ENCODE peak calls at places on chromosomes 2 and 18, in seven cellular contexts. Y, I, S, E, O, J and U are unnamed samples.
A peak's percentile ranks its signal among the peaks of the same experiment; 100 is the strongest.

GRCh38 chr18:58540381-58540943 is 88.4 kb downstream of the ALPK2 start:
- DNase-seq in E (no peak), O (no peak), J (no peak), S (no peak), Y (no peak), I (no peak), U (no peak)

GRCh38 chr2:19611491-19612332 is 253.3 kb upstream of the OSR1 start:
- DNase-seq in J (no peak), O (peak; percentile 34), Y (no peak), S (peak; percentile 98), E (peak; percentile 88), I (peak; percentile 32), U (peak; percentile 20)

GRCh38 chr2:123908522-123908921 is 116.6 kb upstream of the CNTNAP5 start:
- DNase-seq in I (no peak), O (no peak), J (no peak), E (no peak), Y (no peak), S (no peak), U (no peak)

GRCh38 chr18:42706618-42707017 is 408.9 kb downstream of the RIT2 start:
- DNase-seq in O (no peak), Y (no peak), I (peak; percentile 96), J (peak; percentile 14), E (no peak), S (peak; percentile 1), U (no peak)

GRCh38 chr2:128372621-128373341 is 54.1 kb upstream of the HS6ST1 start:
- DNase-seq in E (no peak), S (no peak), Y (no peak), I (no peak), O (no peak), J (no peak), U (no peak)

GRCh38 chr2:191631754-191632153 is 46.2 kb upstream of the NABP1 start:
- DNase-seq in O (peak; percentile 64), J (peak; percentile 49), I (no peak), E (peak; percentile 16), Y (no peak), S (peak; percentile 56), U (peak; percentile 43)

GRCh38 chr2:11683486-11683885 is 13.5 kb upstream of the NTSR2 start:
- DNase-seq in I (peak; percentile 66), Y (no peak), O (no peak), J (no peak), S (no peak), E (no peak), U (no peak)

GRCh38 chr18:10579079-10579867 is 53.4 kb downstream of the NAPG start:
- DNase-seq in O (no peak), J (no peak), S (peak; percentile 33), I (no peak), E (peak; percentile 70), Y (no peak), U (no peak)

GRCh38 chr2:151766421-151767153 is 32.3 kb upstream of the NEB start:
- DNase-seq in Y (no peak), J (no peak), E (no peak), O (no peak), I (no peak), S (no peak), U (no peak)

GRCh38 chr2:119233326-119234020 is 9.8 kb downstream of the STEAP3 start:
- DNase-seq in O (peak; percentile 21), J (no peak), E (peak; percentile 75), S (peak; percentile 91), I (no peak), Y (no peak), U (no peak)

GRCh38 chr2:168562971-168563370 is 106.9 kb downstream of the CERS6 start:
- DNase-seq in E (no peak), Y (no peak), S (no peak), I (no peak), O (no peak), J (no peak), U (no peak)

GRCh38 chr18:50429207-50429948 is 54.5 kb downstream of the SKA1 start:
- DNase-seq in J (no peak), E (peak; percentile 43), Y (no peak), O (peak; percentile 30), S (peak; percentile 17), I (no peak), U (no peak)

GRCh38 chr2:120846406-120847095 is 110.9 kb downstream of the GLI2 start:
- DNase-seq in O (no peak), E (no peak), Y (no peak), J (no peak), S (no peak), I (no peak), U (no peak)

GRCh38 chr18:48891721-48892120 is 59.0 kb downstream of the SMAD7 start:
- DNase-seq in I (no peak), Y (no peak), S (no peak), O (no peak), E (no peak), J (no peak), U (no peak)

GRCh38 chr18:23495723-23496440 is 7.4 kb upstream of the RMC1 start:
- DNase-seq in S (no peak), E (no peak), I (peak; percentile 64), O (no peak), J (peak; percentile 46), Y (no peak), U (no peak)

GRCh38 chr2:27664622-27665363 is 1.1 kb downstream of the SLC4A1AP start:
- DNase-seq in J (no peak), O (no peak), Y (no peak), S (no peak), I (no peak), E (no peak), U (no peak)

GRCh38 chr18:76445741-76446232 is 49.3 kb downstream of the ZNF516 start:
- DNase-seq in S (no peak), I (no peak), J (no peak), O (no peak), E (peak; percentile 33), Y (no peak), U (no peak)

GRCh38 chr2:12587729-12588522 is 128.8 kb upstream of the TRIB2 start:
- DNase-seq in O (peak; percentile 38), I (no peak), E (peak; percentile 88), Y (no peak), S (peak; percentile 87), J (no peak), U (no peak)

GRCh38 chr2:111634050-111634784 is 249.8 kb downstream of the ANAPC1 start:
- DNase-seq in Y (no peak), I (no peak), E (no peak), S (peak; percentile 16), J (no peak), O (no peak), U (no peak)

GRCh38 chr2:69716555-69717120 is 25.3 kb upstream of the ANXA4 start:
- DNase-seq in E (peak; percentile 33), J (no peak), S (peak; percentile 36), Y (no peak), O (no peak), I (no peak), U (no peak)

GRCh38 chr2:58107803-58108710 is 61.5 kb downstream of the VRK2 start:
- DNase-seq in J (no peak), Y (no peak), E (peak; percentile 49), O (peak; percentile 52), S (peak; percentile 98), I (no peak), U (no peak)

GRCh38 chr2:220293966-220294365 is 666.5 kb downstream of the SLC4A3 start:
- DNase-seq in O (no peak), Y (no peak), S (no peak), J (no peak), I (no peak), E (no peak), U (no peak)

GRCh38 chr2:88165604-88166003 is 4.5 kb upstream of the THNSL2 start:
- DNase-seq in S (no peak), E (no peak), O (no peak), Y (no peak), J (no peak), I (no peak), U (no peak)

GRCh38 chr2:48483916-48484315 is 46.0 kb upstream of the STON1 start:
- DNase-seq in J (no peak), I (no peak), Y (no peak), O (no peak), S (peak; percentile 91), E (no peak), U (no peak)

GRCh38 chr2:667332-668000 is 9.7 kb downstream of the TMEM18 start:
- DNase-seq in O (peak; percentile 35), J (no peak), S (peak; percentile 81), Y (peak; percentile 51), I (no peak), E (peak; percentile 80), U (peak; percentile 64)

GRCh38 chr2:33160217-33160616 is 213.5 kb downstream of the LTBP1 start:
- DNase-seq in O (no peak), S (no peak), E (no peak), I (no peak), J (no peak), Y (no peak), U (no peak)

GRCh38 chr2:49045083-49045482 is 109.2 kb downstream of the FSHR start:
- DNase-seq in E (no peak), J (no peak), Y (no peak), I (no peak), O (no peak), S (no peak), U (no peak)

GRCh38 chr2:33706410-33706809 is 107.3 kb upstream of the FAM98A start:
- DNase-seq in S (no peak), J (no peak), E (no peak), Y (no peak), I (no peak), O (no peak), U (no peak)

GRCh38 chr2:142536964-142537363 is 340.5 kb upstream of the KYNU start:
- DNase-seq in E (no peak), J (no peak), O (no peak), I (no peak), S (no peak), Y (no peak), U (no peak)

GRCh38 chr2:232245111-232245510 is 133.4 kb upstream of the ALPP start:
- DNase-seq in J (no peak), I (no peak), Y (no peak), O (no peak), E (no peak), S (no peak), U (no peak)

GRCh38 chr2:198545411-198545810 is 741.0 kb downstream of the PLCL1 start:
- DNase-seq in J (no peak), I (no peak), S (peak; percentile 34), Y (no peak), O (no peak), E (no peak), U (no peak)

GRCh38 chr2:223944704-223945531 is at the start of gene WDFY1:
- DNase-seq in I (peak; percentile 73), O (peak; percentile 90), J (peak; percentile 91), S (peak; percentile 92), E (peak; percentile 97), Y (peak; percentile 96), U (peak; percentile 94)

GRCh38 chr2:16244153-16244965 is 304.0 kb downstream of the MYCN start:
- DNase-seq in I (no peak), J (no peak), Y (no peak), S (no peak), E (no peak), O (no peak), U (peak; percentile 61)

GRCh38 chr2:39127973-39128372 is 7.1 kb upstream of the SOS1 start:
- DNase-seq in Y (no peak), O (no peak), J (no peak), I (no peak), E (peak; percentile 44), S (peak; percentile 61), U (no peak)

GRCh38 chr2:177772529-177772928 is 300.0 kb downstream of the PDE11A start:
- DNase-seq in O (peak; percentile 22), I (no peak), E (peak; percentile 43), Y (no peak), J (no peak), S (peak; percentile 16), U (no peak)

GRCh38 chr18:22734812-22735627 is 198.1 kb upstream of the RBBP8 start:
- DNase-seq in E (peak; percentile 30), Y (no peak), O (no peak), J (no peak), I (no peak), S (no peak), U (no peak)

GRCh38 chr2:184154438-184154837 is 443.9 kb upstream of the ZNF804A start:
- DNase-seq in O (no peak), J (no peak), I (no peak), E (no peak), S (peak; percentile 80), Y (no peak), U (no peak)